ENCODE peak calls at places on chromosomes 13 and 19, in ten cellular contexts. B is adrenal gland, Q is Caco-2, F is left lung, L is mammary epithelial cell, H is heart left ventricle, T is H9, O is BE2C, V is neural progenitor cell, I is uterus. Z is an unnamed sample.
A peak's percentile ranks its signal among the peaks of the same experiment; 100 is the strongest.

GRCh38 chr19:11152318-11153062 is 3.1 kb downstream of the SPC24 start:
- DNase-seq in L (peak; percentile 41), V (no peak), Q (no peak), F (no peak), O (no peak), T (no peak), I (peak; percentile 93), H (peak; percentile 72), B (peak; percentile 92), Z (peak; percentile 91)

GRCh38 chr19:43620061-43621001 is 902 bp upstream of the ZNF428 start:
- DNase-seq in V (no peak), L (no peak), T (no peak), H (no peak), O (no peak), Q (no peak), I (no peak), B (no peak), F (peak; percentile 90), Z (no peak)

GRCh38 chr13:44819245-44819644 is 170.0 kb downstream of the NUFIP1 start:
- DNase-seq in V (no peak), F (no peak), H (no peak), Q (no peak), T (no peak), I (no peak), B (no peak), O (no peak), L (peak; percentile 82), Z (no peak)

GRCh38 chr13:49292742-49293498 is 45.2 kb downstream of the CDADC1 start:
- DNase-seq in H (peak; percentile 57), F (no peak), T (no peak), Q (no peak), B (peak; percentile 73), L (no peak), O (peak; percentile 77), V (no peak), I (no peak), Z (peak; percentile 52)

GRCh38 chr13:112839347-112840105 is 129.5 kb upstream of the MCF2L start:
- DNase-seq in O (no peak), I (peak; percentile 7), Q (no peak), V (no peak), B (no peak), F (no peak), H (no peak), L (no peak), T (no peak), Z (no peak)

GRCh38 chr13:112443191-112444000 is 67.2 kb downstream of the SPACA7 start:
- DNase-seq in I (no peak), T (peak; percentile 66), O (no peak), F (peak; percentile 79), H (no peak), L (no peak), B (peak; percentile 42), V (peak; percentile 81), Q (peak; percentile 44), Z (no peak)

GRCh38 chr19:18046066-18046718 is 38.2 kb downstream of the ARRDC2 start:
- DNase-seq in T (no peak), H (no peak), O (no peak), Q (no peak), V (no peak), B (peak; percentile 76), F (no peak), I (peak; percentile 24), L (peak; percentile 83), Z (peak; percentile 43)

GRCh38 chr19:42095814-42096230 is 19.9 kb downstream of the ZNF574 start:
- DNase-seq in H (no peak), T (peak; percentile 93), O (no peak), F (no peak), L (no peak), Q (no peak), B (no peak), I (no peak), V (peak; percentile 83), Z (no peak)

GRCh38 chr19:38849746-38850230 is at the start of gene HNRNPL:
- DNase-seq in H (peak; percentile 100), T (no peak), B (no peak), O (peak; percentile 99), I (no peak), F (peak; percentile 98), L (no peak), V (no peak), Q (no peak), Z (no peak)

GRCh38 chr13:38635030-38635429 is 51.8 kb upstream of the FREM2 start:
- DNase-seq in V (peak; percentile 32), B (no peak), L (no peak), T (no peak), Q (no peak), F (no peak), O (no peak), I (no peak), H (no peak), Z (no peak)

GRCh38 chr13:45299194-45299593 is 41.8 kb downstream of the TPT1 start:
- DNase-seq in I (no peak), H (no peak), T (no peak), B (no peak), O (no peak), Q (no peak), V (no peak), F (no peak), L (no peak), Z (no peak)

DNA sequence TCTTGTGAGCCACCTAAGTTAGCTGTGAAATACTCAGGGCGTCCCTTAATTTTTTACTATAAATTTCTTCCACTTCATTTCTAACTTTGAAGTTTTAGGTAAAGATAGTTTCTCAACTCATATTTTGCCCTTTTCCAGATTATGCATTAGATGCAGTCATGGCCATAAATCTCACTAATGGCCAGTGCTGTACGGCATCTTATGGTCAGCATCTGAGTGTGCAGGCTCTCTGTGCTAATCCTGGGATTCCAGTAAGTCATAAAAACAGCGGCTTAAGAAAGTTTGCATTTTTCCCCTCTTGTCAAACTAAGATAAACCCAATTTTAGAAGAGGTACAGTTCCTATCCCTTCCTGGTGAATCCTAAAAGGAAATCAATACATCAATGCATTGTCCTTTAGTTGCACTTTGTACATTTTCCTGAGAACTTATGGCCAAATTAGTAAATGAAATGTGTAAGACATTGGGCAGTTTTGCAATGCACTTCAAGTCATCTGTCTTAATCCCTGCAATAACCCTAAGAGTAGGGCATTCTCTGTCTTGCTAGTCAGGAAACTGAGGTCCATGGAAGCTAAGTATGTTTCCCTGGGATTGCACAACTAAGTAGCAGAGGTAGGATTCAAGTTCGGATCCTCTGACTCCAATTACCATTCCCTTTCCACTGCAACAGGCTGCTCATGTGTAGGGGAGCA is 146.2 kb downstream of the DCT start:
- DNase-seq in Q (no peak), B (no peak), F (no peak), L (no peak), T (no peak), H (no peak), O (no peak), V (no peak), I (no peak), Z (no peak)
- H3K9me3 ChIP-seq in Q (no peaks in the 10 kb centered on the region), B (no peaks in the 10 kb centered on the region), F (no peaks in the 10 kb centered on the region), L (no peaks in the 10 kb centered on the region), T (no peaks in the 10 kb centered on the region), H (no peaks in the 10 kb centered on the region), O (no peaks in the 10 kb centered on the region), V (no peaks in the 10 kb centered on the region), I (no peaks in the 10 kb centered on the region), Z (no peaks in the 10 kb centered on the region)

GRCh38 chr13:20867408-20867807 is 35.1 kb downstream of the XPO4 start:
- DNase-seq in B (no peak), F (no peak), I (no peak), T (no peak), Q (no peak), O (no peak), H (no peak), L (no peak), V (no peak), Z (no peak)
- TF ChIP-seq CTCF in B (no peak), F (no peak), I (no peak), T (no peak), Q (no peak), O (no peak), H (no peak), L (no peak), V (no peak), Z (no peak)

GRCh38 chr13:50708461-50708860 is 135.0 kb downstream of the DLEU7 start:
- DNase-seq in V (no peak), L (no peak), F (no peak), H (no peak), I (no peak), O (no peak), B (no peak), T (no peak), Q (no peak), Z (no peak)
- H3K4me1 ChIP-seq in V (no peaks in the 10 kb centered on the region), L (peaks cover 1% of the 10 kb centered on the region), F (peaks cover 7% of the 10 kb centered on the region), H (peaks cover 42% of the 10 kb centered on the region), I (no peaks in the 10 kb centered on the region), O (peaks cover 24% of the 10 kb centered on the region), B (peaks cover 18% of the 10 kb centered on the region), T (no peaks in the 10 kb centered on the region), Q (no peaks in the 10 kb centered on the region), Z (no peaks in the 10 kb centered on the region)

GRCh38 chr13:113945857-113946408 is 27.9 kb downstream of the C13orf46 start:
- DNase-seq in O (no peak), I (no peak), T (no peak), V (no peak), L (no peak), H (no peak), Q (no peak), B (no peak), F (no peak), Z (peak; percentile 11)

GRCh38 chr13:113941571-113942191 is 32.2 kb downstream of the C13orf46 start:
- DNase-seq in O (no peak), V (no peak), I (no peak), T (no peak), Q (no peak), F (peak; percentile 72), L (peak; percentile 48), B (no peak), H (no peak), Z (no peak)

GRCh38 chr13:113946409-113947181 is 27.3 kb downstream of the C13orf46 start:
- DNase-seq in I (no peak), O (no peak), T (no peak), H (no peak), L (no peak), F (peak; percentile 68), V (no peak), Q (no peak), B (no peak), Z (no peak)

GRCh38 chr13:113942591-113943103 is 31.2 kb downstream of the C13orf46 start:
- DNase-seq in F (peak; percentile 80), L (no peak), Q (no peak), O (no peak), H (no peak), T (no peak), I (no peak), V (no peak), B (no peak), Z (no peak)

DNA sequence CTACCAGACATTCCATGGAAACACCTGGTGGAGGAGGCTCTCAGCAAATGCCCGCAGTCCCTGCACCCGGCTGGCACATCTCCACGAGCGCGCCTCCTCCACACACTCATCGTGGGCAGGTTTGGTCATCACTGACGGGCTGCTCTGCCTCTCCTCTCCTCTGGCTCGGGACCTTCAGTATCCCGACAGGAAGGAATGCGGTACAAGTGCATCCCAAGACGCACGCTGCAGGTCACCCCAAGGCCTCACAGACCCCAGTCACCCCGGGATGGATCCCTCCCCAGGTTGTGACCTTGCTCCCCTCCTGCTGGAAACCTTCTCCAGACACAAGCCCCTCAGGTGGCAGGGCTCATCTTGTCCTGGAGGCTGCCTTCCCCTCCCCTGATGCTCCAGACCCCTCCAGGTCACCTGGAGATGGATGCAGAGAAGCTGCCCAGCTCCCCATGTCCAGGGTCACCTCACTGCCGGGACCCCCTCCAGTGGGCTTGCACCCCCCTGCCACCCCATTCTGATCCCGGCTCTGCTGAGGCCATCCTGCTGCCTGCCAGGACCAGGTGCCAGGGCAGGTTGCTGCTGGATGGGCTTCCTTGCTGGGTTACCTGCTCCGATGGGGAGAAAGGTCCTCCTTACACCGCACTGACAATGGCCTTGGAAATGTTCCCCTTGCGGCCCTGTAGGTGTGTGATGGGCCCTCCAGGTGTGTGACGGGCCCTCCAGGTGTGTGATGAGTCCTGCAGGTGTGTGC is 29.9 kb downstream of the C13orf46 start:
- DNase-seq in O (no peak), B (no peak), T (no peak), Q (no peak), I (no peak), L (no peak), F (peak; percentile 70), V (no peak), H (no peak), Z (no peak)
- H3K9me3 ChIP-seq in O (no peaks in the 10 kb centered on the region), B (no peaks in the 10 kb centered on the region), T (no peaks in the 10 kb centered on the region), Q (no peaks in the 10 kb centered on the region), I (no peaks in the 10 kb centered on the region), L (no peaks in the 10 kb centered on the region), F (no peaks in the 10 kb centered on the region), V (no peaks in the 10 kb centered on the region), H (no peaks in the 10 kb centered on the region), Z (no peaks in the 10 kb centered on the region)

Z was measured in body of pancreas.